ENCODE peak calls at places on chromosomes 13 and 19, in nine cellular contexts. One of them, this sample, is unnamed.

GRCh38 chr13:111953546-111954178 is 113.3 kb upstream of the SOX1 start:
- DNase-seq in spleen: peak; percentile 59
- DNase-seq in A549: no peak
- DNase-seq in Peyer's patch: no peak
- DNase-seq in adrenal gland: no peak
- DNase-seq in upper lobe of right lung: no peak
- DNase-seq in CD4-positive, alpha-beta T cell: no peak
- DNase-seq in astrocyte: no peak
- DNase-seq in IMR-90: no peak
- DNase-seq in this sample: no peak

GRCh38 chr19:19817357-19817756 is 4.2 kb downstream of the ZNF506 start:
- DNase-seq in Peyer's patch: no peak
- DNase-seq in upper lobe of right lung: no peak
- DNase-seq in A549: no peak
- DNase-seq in CD4-positive, alpha-beta T cell: peak; percentile 36
- DNase-seq in adrenal gland: no peak
- DNase-seq in astrocyte: no peak
- DNase-seq in IMR-90: no peak
- DNase-seq in spleen: no peak
- DNase-seq in this sample: no peak

GRCh38 chr13:19587635-19588300 is 26.4 kb upstream of the TPTE2 start:
- DNase-seq in upper lobe of right lung: no peak
- DNase-seq in CD4-positive, alpha-beta T cell: no peak
- DNase-seq in adrenal gland: peak; percentile 21
- DNase-seq in IMR-90: peak; percentile 52
- DNase-seq in A549: peak; percentile 74
- DNase-seq in spleen: no peak
- DNase-seq in Peyer's patch: no peak
- DNase-seq in astrocyte: peak; percentile 10
- DNase-seq in this sample: peak; percentile 35

GRCh38 chr19:54287456-54287855 is 6.5 kb upstream of the LILRB2 start:
- DNase-seq in upper lobe of right lung: no peak
- DNase-seq in IMR-90: peak; percentile 52
- DNase-seq in Peyer's patch: no peak
- DNase-seq in astrocyte: no peak
- DNase-seq in A549: no peak
- DNase-seq in spleen: no peak
- DNase-seq in adrenal gland: no peak
- DNase-seq in CD4-positive, alpha-beta T cell: no peak
- DNase-seq in this sample: no peak

GRCh38 chr13:60335531-60335930 is 61.5 kb upstream of the TDRD3 start:
- DNase-seq in adrenal gland: no peak
- DNase-seq in Peyer's patch: no peak
- DNase-seq in astrocyte: peak; percentile 12
- DNase-seq in spleen: no peak
- DNase-seq in CD4-positive, alpha-beta T cell: no peak
- DNase-seq in IMR-90: peak; percentile 22
- DNase-seq in upper lobe of right lung: no peak
- DNase-seq in A549: peak; percentile 5
- DNase-seq in this sample: no peak

GRCh38 chr19:51330366-51330765 is 11.6 kb downstream of the VSIG10L start:
- DNase-seq in astrocyte: no peak
- DNase-seq in Peyer's patch: no peak
- DNase-seq in A549: no peak
- DNase-seq in adrenal gland: no peak
- DNase-seq in upper lobe of right lung: no peak
- DNase-seq in spleen: peak; percentile 4
- DNase-seq in CD4-positive, alpha-beta T cell: no peak
- DNase-seq in IMR-90: no peak
- DNase-seq in this sample: no peak

GRCh38 chr19:3095375-3096191 is 1.4 kb downstream of the GNA11 start:
- DNase-seq in spleen: peak; percentile 77
- DNase-seq in astrocyte: no peak
- DNase-seq in adrenal gland: peak; percentile 64
- DNase-seq in upper lobe of right lung: peak; percentile 70
- DNase-seq in CD4-positive, alpha-beta T cell: peak; percentile 64
- DNase-seq in A549: no peak
- DNase-seq in Peyer's patch: peak; percentile 62
- DNase-seq in IMR-90: no peak
- DNase-seq in this sample: peak; percentile 36

GRCh38 chr13:45119990-45120864 is at the start of gene GTF2F2:
- DNase-seq in A549: peak; percentile 83
- DNase-seq in spleen: peak; percentile 96
- DNase-seq in adrenal gland: peak; percentile 91
- DNase-seq in Peyer's patch: peak; percentile 94
- DNase-seq in astrocyte: peak; percentile 84
- DNase-seq in IMR-90: peak; percentile 90
- DNase-seq in CD4-positive, alpha-beta T cell: peak; percentile 77
- DNase-seq in upper lobe of right lung: peak; percentile 94
- DNase-seq in this sample: peak; percentile 85

GRCh38 chr19:45955905-45956608 is 17.6 kb downstream of the NOVA2 start:
- DNase-seq in Peyer's patch: no peak
- DNase-seq in IMR-90: peak; percentile 7
- DNase-seq in adrenal gland: peak; percentile 60
- DNase-seq in CD4-positive, alpha-beta T cell: no peak
- DNase-seq in spleen: peak; percentile 84
- DNase-seq in astrocyte: peak; percentile 89
- DNase-seq in A549: peak; percentile 81
- DNase-seq in upper lobe of right lung: no peak
- DNase-seq in this sample: peak; percentile 79

GRCh38 chr19:28428644-28429348 is 784.2 kb downstream of the UQCRFS1 start:
- DNase-seq in IMR-90: no peak
- DNase-seq in Peyer's patch: no peak
- DNase-seq in CD4-positive, alpha-beta T cell: no peak
- DNase-seq in upper lobe of right lung: no peak
- DNase-seq in A549: no peak
- DNase-seq in adrenal gland: no peak
- DNase-seq in astrocyte: no peak
- DNase-seq in spleen: no peak
- DNase-seq in this sample: no peak

GRCh38 chr19:43618921-43619261 is 538 bp downstream of the ZNF428 start:
- DNase-seq in astrocyte: no peak
- DNase-seq in CD4-positive, alpha-beta T cell: no peak
- DNase-seq in IMR-90: peak; percentile 8
- DNase-seq in A549: peak; percentile 62
- DNase-seq in adrenal gland: peak; percentile 29
- DNase-seq in Peyer's patch: no peak
- DNase-seq in spleen: no peak
- DNase-seq in upper lobe of right lung: no peak
- DNase-seq in this sample: no peak

DNA sequence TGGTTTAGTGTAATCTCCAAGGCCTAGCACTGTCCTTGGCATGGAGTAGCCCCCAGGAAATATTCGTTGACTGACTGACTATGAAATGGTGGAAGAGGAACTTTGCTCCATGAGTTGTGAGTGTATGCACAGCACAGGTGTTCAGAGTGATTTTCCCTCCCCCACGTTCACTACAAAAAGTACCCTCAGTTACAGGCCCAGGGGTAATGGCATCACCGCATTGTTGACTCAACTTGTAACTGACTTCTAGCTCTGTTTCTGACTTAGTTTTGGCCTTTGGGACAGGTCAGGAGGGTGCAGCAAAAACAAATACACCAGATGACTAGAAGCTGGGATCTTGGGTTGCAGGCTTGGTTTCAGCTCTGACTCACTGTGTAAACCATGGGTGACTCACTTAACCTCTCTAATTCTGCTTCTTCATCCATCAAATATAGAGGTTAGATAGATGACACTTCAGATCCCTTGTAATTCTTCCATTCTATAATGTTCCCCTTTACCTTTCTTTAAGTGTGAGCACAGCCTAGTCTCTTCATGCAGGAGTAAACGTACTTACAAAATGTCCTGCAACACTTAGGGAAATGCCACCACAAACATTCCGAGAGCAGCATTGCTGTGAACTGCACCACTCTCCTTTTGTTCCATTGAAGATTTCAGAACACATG is 229.8 kb downstream of the KCNRG start:
- DNase-seq in IMR-90: peak; percentile 88
- DNase-seq in A549: peak; percentile 90
- DNase-seq in astrocyte: peak; percentile 91
- DNase-seq in CD4-positive, alpha-beta T cell: no peak
- DNase-seq in Peyer's patch: no peak
- DNase-seq in adrenal gland: peak; percentile 32
- DNase-seq in spleen: no peak
- DNase-seq in upper lobe of right lung: no peak
- DNase-seq in this sample: peak; percentile 97
- H3K27ac ChIP-seq in IMR-90: no peak overlapping the region
- H3K27ac ChIP-seq in A549: peak overlapping the region; percentile 75
- H3K27ac ChIP-seq in astrocyte: peak overlapping the region; percentile 35
- H3K27ac ChIP-seq in CD4-positive, alpha-beta T cell: no peak overlapping the region
- H3K27ac ChIP-seq in Peyer's patch: peak overlapping the region; percentile 1
- H3K27ac ChIP-seq in adrenal gland: peak overlapping the region; percentile 14
- H3K27ac ChIP-seq in spleen: no peak overlapping the region
- H3K27ac ChIP-seq in upper lobe of right lung: no peak overlapping the region
- H3K27ac ChIP-seq in this sample: no peak overlapping the region

GRCh38 chr13:52734075-52734623 is 5.5 kb downstream of the CNMD start:
- DNase-seq in upper lobe of right lung: no peak
- DNase-seq in astrocyte: no peak
- DNase-seq in CD4-positive, alpha-beta T cell: no peak
- DNase-seq in A549: no peak
- DNase-seq in Peyer's patch: no peak
- DNase-seq in adrenal gland: no peak
- DNase-seq in spleen: no peak
- DNase-seq in IMR-90: no peak
- DNase-seq in this sample: no peak
- H3K27ac ChIP-seq in upper lobe of right lung: no peak overlapping the region
- H3K27ac ChIP-seq in astrocyte: no peak overlapping the region
- H3K27ac ChIP-seq in CD4-positive, alpha-beta T cell: no peak overlapping the region
- H3K27ac ChIP-seq in A549: no peak overlapping the region
- H3K27ac ChIP-seq in Peyer's patch: no peak overlapping the region
- H3K27ac ChIP-seq in adrenal gland: no peak overlapping the region
- H3K27ac ChIP-seq in spleen: no peak overlapping the region
- H3K27ac ChIP-seq in IMR-90: no peak overlapping the region
- H3K27ac ChIP-seq in this sample: no peak overlapping the region

DNA sequence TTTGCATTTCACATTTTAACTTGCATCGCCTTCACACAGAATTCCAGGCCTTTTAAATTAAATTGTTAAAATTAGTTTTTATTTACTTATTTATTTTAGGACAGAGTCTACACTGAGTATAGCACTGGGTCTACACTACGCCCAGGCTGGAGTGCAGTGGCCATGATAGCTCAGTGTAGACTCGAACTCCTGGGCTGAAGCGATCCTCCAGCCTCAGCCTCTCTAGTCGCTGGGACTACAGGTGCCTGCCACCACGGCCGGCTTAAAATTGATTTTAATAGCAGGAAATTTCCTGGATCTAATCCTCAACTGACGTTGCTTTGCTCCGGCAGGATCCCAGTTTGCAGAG is 301 bp upstream of the ZNF610 start:
- DNase-seq in IMR-90: no peak
- DNase-seq in spleen: no peak
- DNase-seq in astrocyte: no peak
- DNase-seq in adrenal gland: no peak
- DNase-seq in A549: no peak
- DNase-seq in CD4-positive, alpha-beta T cell: no peak
- DNase-seq in upper lobe of right lung: no peak
- DNase-seq in Peyer's patch: no peak
- DNase-seq in this sample: no peak
- H3K27ac ChIP-seq in IMR-90: peak overlapping the region; percentile 3
- H3K27ac ChIP-seq in spleen: peak overlapping the region; percentile 87
- H3K27ac ChIP-seq in astrocyte: peak overlapping the region; percentile 90
- H3K27ac ChIP-seq in adrenal gland: peak overlapping the region; percentile 80
- H3K27ac ChIP-seq in A549: no peak overlapping the region
- H3K27ac ChIP-seq in CD4-positive, alpha-beta T cell: peak overlapping the region; percentile 69
- H3K27ac ChIP-seq in upper lobe of right lung: peak overlapping the region; percentile 90
- H3K27ac ChIP-seq in Peyer's patch: peak overlapping the region; percentile 69
- H3K27ac ChIP-seq in this sample: no peak overlapping the region

GRCh38 chr13:113072370-113072769 is 33.2 kb upstream of the F7 start:
- DNase-seq in spleen: no peak
- DNase-seq in astrocyte: no peak
- DNase-seq in adrenal gland: no peak
- DNase-seq in IMR-90: no peak
- DNase-seq in CD4-positive, alpha-beta T cell: no peak
- DNase-seq in Peyer's patch: no peak
- DNase-seq in A549: no peak
- DNase-seq in upper lobe of right lung: no peak
- DNase-seq in this sample: no peak

GRCh38 chr13:113074876-113075275 is 30.7 kb upstream of the F7 start:
- DNase-seq in adrenal gland: no peak
- DNase-seq in Peyer's patch: no peak
- DNase-seq in upper lobe of right lung: no peak
- DNase-seq in IMR-90: no peak
- DNase-seq in spleen: peak; percentile 42
- DNase-seq in CD4-positive, alpha-beta T cell: no peak
- DNase-seq in A549: no peak
- DNase-seq in astrocyte: no peak
- DNase-seq in this sample: no peak

GRCh38 chr13:113075711-113076110 is 29.9 kb upstream of the F7 start:
- DNase-seq in adrenal gland: no peak
- DNase-seq in upper lobe of right lung: no peak
- DNase-seq in IMR-90: no peak
- DNase-seq in CD4-positive, alpha-beta T cell: no peak
- DNase-seq in astrocyte: no peak
- DNase-seq in A549: no peak
- DNase-seq in spleen: peak; percentile 56
- DNase-seq in Peyer's patch: no peak
- DNase-seq in this sample: no peak

GRCh38 chr13:113073942-113074341 is 31.6 kb upstream of the F7 start:
- DNase-seq in Peyer's patch: no peak
- DNase-seq in astrocyte: no peak
- DNase-seq in adrenal gland: no peak
- DNase-seq in upper lobe of right lung: no peak
- DNase-seq in IMR-90: no peak
- DNase-seq in CD4-positive, alpha-beta T cell: no peak
- DNase-seq in spleen: no peak
- DNase-seq in A549: no peak
- DNase-seq in this sample: no peak

DNA sequence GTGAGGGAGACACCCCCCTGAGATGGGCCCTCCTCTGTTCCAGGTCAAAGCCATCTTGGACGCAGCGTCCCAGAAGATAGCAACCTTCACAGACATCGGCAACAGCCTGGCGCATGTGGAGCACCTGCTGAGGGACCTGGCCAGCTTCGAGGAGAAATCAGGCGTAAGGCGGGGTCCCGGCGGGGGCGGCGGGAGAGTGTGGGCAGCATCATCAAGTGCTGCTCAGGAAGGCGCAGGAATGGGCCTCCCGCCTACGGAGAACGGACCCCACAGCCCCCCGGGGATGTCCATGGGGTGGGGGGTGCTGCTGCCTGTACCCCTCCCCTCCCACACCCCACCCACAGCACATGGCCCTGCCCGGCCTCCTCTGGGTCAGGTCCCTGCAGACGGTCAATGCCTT is 31.2 kb upstream of the F7 start:
- DNase-seq in spleen: peak; percentile 71
- DNase-seq in A549: no peak
- DNase-seq in astrocyte: no peak
- DNase-seq in adrenal gland: no peak
- DNase-seq in Peyer's patch: no peak
- DNase-seq in upper lobe of right lung: no peak
- DNase-seq in IMR-90: no peak
- DNase-seq in CD4-positive, alpha-beta T cell: no peak
- DNase-seq in this sample: no peak
- H3K27ac ChIP-seq in spleen: no peak overlapping the region
- H3K27ac ChIP-seq in A549: no peak overlapping the region
- H3K27ac ChIP-seq in astrocyte: no peak overlapping the region
- H3K27ac ChIP-seq in adrenal gland: no peak overlapping the region
- H3K27ac ChIP-seq in Peyer's patch: no peak overlapping the region
- H3K27ac ChIP-seq in upper lobe of right lung: no peak overlapping the region
- H3K27ac ChIP-seq in IMR-90: no peak overlapping the region
- H3K27ac ChIP-seq in CD4-positive, alpha-beta T cell: no peak overlapping the region
- H3K27ac ChIP-seq in this sample: no peak overlapping the region

This sample was measured in mammary epithelial cell.